ENCODE peak calls at places on chromosomes 11 and 22, in seven cellular contexts. P is A549, G is gastrocnemius medialis, I is body of pancreas, A is transverse colon, U is heart left ventricle, O is ovary. Y is an unnamed sample. For H3K4me1, the result is how much of the 10 kb centered on the place peaks cover.

GRCh38 chr22:26169312-26170111 is at the start of gene SEZ6L:
- DNase-seq in A (no peak), G (no peak), O (no peak), P (no peak), I (peak), U (no peak), Y (no peak)

GRCh38 chr11:74142624-74143023 is 28.2 kb downstream of the C2CD3 start:
- DNase-seq in P (no peak), G (no peak), I (no peak), O (no peak), U (no peak), A (no peak), Y (no peak)

GRCh38 chr11:134597452-134597851 is 185.4 kb upstream of the B3GAT1 start:
- DNase-seq in A (no peak), G (no peak), I (no peak), P (no peak), O (no peak), U (no peak), Y (no peak)

GRCh38 chr11:43366597-43367121 is 7.9 kb downstream of the TTC17 start:
- DNase-seq in A (no peak), P (no peak), I (no peak), U (no peak), O (no peak), G (no peak), Y (no peak)

GRCh38 chr11:12253843-12254281 is 123.5 kb upstream of the PARVA start:
- DNase-seq in U (no peak), P (no peak), G (no peak), A (peak), O (no peak), I (peak), Y (peak)

GRCh38 chr11:62552931-62553838 is 6.6 kb upstream of the AHNAK start:
- DNase-seq in U (peak), A (peak), I (peak), P (peak), G (peak), O (peak), Y (peak)

GRCh38 chr11:57308426-57309060 is 16.2 kb downstream of the TNKS1BP1 start:
- DNase-seq in O (no peak), U (no peak), P (no peak), A (no peak), I (no peak), G (no peak), Y (no peak)

GRCh38 chr11:67576742-67577475 is 6.7 kb upstream of the GSTP1 start:
- DNase-seq in P (no peak), I (no peak), G (no peak), O (no peak), U (no peak), A (no peak), Y (no peak)

GRCh38 chr11:103326070-103326794 is 217.0 kb downstream of the DYNC2H1 start:
- DNase-seq in I (peak), U (no peak), O (no peak), G (no peak), A (peak), P (peak), Y (peak)

GRCh38 chr11:117230286-117230961 is 1.4 kb downstream of the PCSK7 start:
- DNase-seq in A (no peak), O (no peak), P (no peak), I (no peak), G (no peak), U (no peak), Y (no peak)

GRCh38 chr11:80285076-80285790 is 844.4 kb upstream of the TENM4 start:
- DNase-seq in O (no peak), U (no peak), P (no peak), I (no peak), A (no peak), G (no peak), Y (no peak)

GRCh38 chr11:34624069-34624468 is 3.2 kb downstream of the EHF start:
- DNase-seq in P (no peak), A (peak), G (no peak), O (no peak), U (no peak), I (peak), Y (peak)

GRCh38 chr22:46547883-46548244 is 10.4 kb upstream of the CELSR1 start:
- DNase-seq in P (no peak), U (peak), O (no peak), A (peak), I (peak), G (peak), Y (peak)

GRCh38 chr22:44825310-44826150 is 73.2 kb downstream of the ARHGAP8 start:
- DNase-seq in A (no peak), I (no peak), G (no peak), U (no peak), O (no peak), P (no peak), Y (no peak)

GRCh38 chr11:68963779-68964178 is 17.0 kb downstream of the MRGPRD start:
- DNase-seq in G (no peak), O (no peak), U (no peak), P (no peak), A (peak), I (no peak), Y (no peak)

GRCh38 chr22:28771195-28771791 is 1.2 kb upstream of the CCDC117 start:
- DNase-seq in G (no peak), I (peak), O (no peak), U (no peak), P (peak), A (no peak), Y (no peak)
- TF ChIP-seq POLR2A in G (no peak), I (no peak), O (no peak), U (no peak), P (no peak), A (no peak), Y (no peak)

GRCh38 chr11:115481528-115481927 is 22.7 kb downstream of the CADM1 start:
- DNase-seq in I (no peak), A (no peak), O (no peak), G (no peak), U (no peak), P (no peak), Y (no peak)
- TF ChIP-seq CTCF in I (no peak), A (no peak), O (no peak), G (no peak), U (no peak), P (no peak), Y (no peak)

DNA sequence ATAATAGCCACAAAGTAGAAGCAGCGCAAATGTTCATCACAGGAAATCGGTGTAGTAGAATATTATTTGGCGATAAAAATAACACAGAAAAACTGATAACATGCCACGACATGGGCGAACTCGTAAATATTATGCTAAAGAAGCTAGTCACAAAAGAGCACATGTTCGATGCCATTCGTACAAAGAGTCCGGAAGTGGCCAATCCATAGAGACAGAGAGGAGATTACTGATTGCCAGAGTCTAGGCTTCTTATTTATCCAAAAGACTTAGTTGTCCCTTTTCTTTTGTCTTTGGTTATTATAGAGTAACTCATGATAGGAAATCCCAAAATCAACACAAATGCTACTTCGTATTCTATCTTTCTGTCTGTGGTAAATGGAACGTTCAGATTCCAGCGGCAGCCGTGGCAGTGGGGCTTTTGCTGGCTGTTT is 56.5 kb downstream of the MED15 start:
- DNase-seq in P (no peak), O (no peak), U (no peak), A (no peak), I (no peak), G (no peak), Y (no peak)
- H3K4me1 ChIP-seq in P (under half), O (under half), U (under half), A (under half), I (under half), G (under half), Y (under half)

GRCh38 chr11:78575478-78575877 is 814 bp upstream of the NARS2 start:
- DNase-seq in A (no peak), P (no peak), G (no peak), U (no peak), I (no peak), O (no peak), Y (no peak)

GRCh38 chr11:78576549-78577097 is 2.0 kb upstream of the NARS2 start:
- DNase-seq in I (no peak), U (no peak), O (no peak), P (no peak), A (no peak), G (no peak), Y (no peak)

GRCh38 chr11:78573271-78574035 is 1.2 kb downstream of the NARS2 start:
- DNase-seq in O (no peak), A (no peak), P (no peak), I (no peak), G (no peak), U (no peak), Y (no peak)

GRCh38 chr11:78577495-78577894 is 2.8 kb upstream of the NARS2 start:
- DNase-seq in U (no peak), G (no peak), A (no peak), I (no peak), P (no peak), O (no peak), Y (no peak)

GRCh38 chr11:78574386-78575381 is at the start of gene NARS2:
- DNase-seq in A (peak), O (peak), I (peak), P (peak), U (peak), G (peak), Y (peak)
- TF ChIP-seq POLR2A in A (peak), O (peak), I (peak), P (peak), U (no peak), G (peak), Y (peak)

GRCh38 chr11:46162700-46163099 is 41.4 kb upstream of the PHF21A start:
- DNase-seq in O (no peak), G (no peak), P (no peak), A (no peak), I (no peak), U (no peak), Y (no peak)
- TF ChIP-seq CTCF in O (no peak), G (no peak), P (no peak), A (no peak), I (no peak), U (no peak), Y (no peak)

GRCh38 chr11:9230291-9230690 is 34.9 kb downstream of the DENND5A start:
- DNase-seq in A (no peak), G (no peak), U (no peak), P (no peak), O (no peak), I (no peak), Y (no peak)

GRCh38 chr11:9228086-9228485 is 37.1 kb downstream of the DENND5A start:
- DNase-seq in G (no peak), A (no peak), O (no peak), P (no peak), I (no peak), U (no peak), Y (no peak)

GRCh38 chr11:9231848-9232177 is 33.3 kb downstream of the DENND5A start:
- DNase-seq in P (no peak), A (no peak), U (no peak), G (no peak), O (no peak), I (peak), Y (no peak)

GRCh38 chr11:9226514-9226913 is 38.6 kb downstream of the DENND5A start:
- DNase-seq in U (no peak), P (no peak), G (no peak), I (no peak), A (no peak), O (no peak), Y (no peak)

DNA sequence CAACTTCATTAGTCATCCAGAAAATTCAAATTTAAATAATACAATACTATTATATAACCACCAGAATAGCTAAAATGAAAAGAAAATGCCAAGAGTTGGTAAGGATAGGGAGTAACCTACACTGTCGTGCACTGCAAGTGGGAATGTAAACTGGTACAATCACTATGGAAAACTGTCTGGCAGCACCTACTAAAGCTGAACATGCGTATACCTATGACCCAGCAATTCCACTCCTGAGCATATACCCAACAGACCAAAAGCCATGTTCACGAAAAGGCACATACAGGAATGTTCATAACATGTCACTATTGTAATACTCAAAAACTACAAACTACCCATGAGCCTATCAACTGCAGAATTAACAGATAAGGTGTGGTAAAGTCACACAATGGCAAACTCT is 32.7 kb downstream of the DENND5A start:
- DNase-seq in A (no peak), U (no peak), P (no peak), O (no peak), I (no peak), G (no peak), Y (no peak)
- H3K4me1 ChIP-seq in A (under half), U (under half), P (under half), O (under half), I (under half), G (under half), Y (under half)

GRCh38 chr22:20126284-20127029 is 5.1 kb upstream of the ZDHHC8 start:
- DNase-seq in I (no peak), A (no peak), G (no peak), O (no peak), P (no peak), U (no peak), Y (no peak)

GRCh38 chr22:20128619-20128901 is 3.0 kb upstream of the ZDHHC8 start:
- DNase-seq in A (no peak), I (no peak), O (no peak), G (no peak), U (no peak), P (no peak), Y (no peak)

GRCh38 chr22:20127318-20127868 is 4.2 kb upstream of the ZDHHC8 start:
- DNase-seq in P (no peak), A (no peak), I (no peak), U (no peak), O (no peak), G (no peak), Y (no peak)

GRCh38 chr22:20128902-20129746 is 2.5 kb upstream of the ZDHHC8 start:
- DNase-seq in O (no peak), P (peak), A (peak), U (no peak), I (peak), G (no peak), Y (no peak)

GRCh38 chr22:20127869-20128618 is 3.6 kb upstream of the ZDHHC8 start:
- DNase-seq in I (no peak), U (no peak), G (no peak), P (no peak), A (no peak), O (no peak), Y (no peak)
- TF ChIP-seq POLR2A in I (no peak), U (no peak), G (no peak), P (no peak), A (no peak), O (no peak), Y (no peak)